ENCODE peak calls at places on chromosomes 1 and 21, in six cellular contexts. One of them, this sample, is unnamed.

GRCh38 chr1:55038552-55038838 is 853 bp upstream of the PCSK9 start:
- DNase-seq in left lung: no peak
- DNase-seq in transverse colon: no peak
- DNase-seq in sigmoid colon: no peak
- DNase-seq in right lobe of liver: no peak
- DNase-seq in psoas muscle: no peak
- DNase-seq in this sample: no peak

GRCh38 chr1:86150553-86151055 is 6.0 kb downstream of the COL24A1 start:
- DNase-seq in psoas muscle: no peak
- DNase-seq in right lobe of liver: no peak
- DNase-seq in left lung: no peak
- DNase-seq in transverse colon: no peak
- DNase-seq in sigmoid colon: no peak
- DNase-seq in this sample: no peak

GRCh38 chr21:37827878-37828277 is 88.4 kb downstream of the KCNJ6 start:
- DNase-seq in right lobe of liver: no peak
- DNase-seq in left lung: no peak
- DNase-seq in sigmoid colon: no peak
- DNase-seq in psoas muscle: no peak
- DNase-seq in transverse colon: peak
- DNase-seq in this sample: no peak

GRCh38 chr21:36203603-36203889 is 46.9 kb downstream of the DOP1B start:
- DNase-seq in left lung: no peak
- DNase-seq in sigmoid colon: no peak
- DNase-seq in transverse colon: no peak
- DNase-seq in right lobe of liver: peak
- DNase-seq in psoas muscle: no peak
- DNase-seq in this sample: no peak

GRCh38 chr1:20640183-20640597 is 6.9 kb downstream of the PINK1 start:
- DNase-seq in left lung: no peak
- DNase-seq in sigmoid colon: no peak
- DNase-seq in psoas muscle: no peak
- DNase-seq in transverse colon: peak
- DNase-seq in right lobe of liver: no peak
- DNase-seq in this sample: no peak

GRCh38 chr1:206808615-206809014 is 36.3 kb upstream of the IL10 start:
- DNase-seq in left lung: no peak
- DNase-seq in sigmoid colon: no peak
- DNase-seq in right lobe of liver: no peak
- DNase-seq in transverse colon: peak
- DNase-seq in psoas muscle: no peak
- DNase-seq in this sample: no peak

GRCh38 chr21:34126691-34127090 is 53.3 kb downstream of the MRPS6 start:
- DNase-seq in psoas muscle: no peak
- DNase-seq in right lobe of liver: no peak
- DNase-seq in left lung: no peak
- DNase-seq in sigmoid colon: peak
- DNase-seq in transverse colon: no peak
- DNase-seq in this sample: no peak

GRCh38 chr21:42645211-42646075 is 8.0 kb upstream of the PDE9A start:
- DNase-seq in right lobe of liver: peak
- DNase-seq in left lung: peak
- DNase-seq in psoas muscle: no peak
- DNase-seq in sigmoid colon: no peak
- DNase-seq in transverse colon: no peak
- DNase-seq in this sample: no peak

GRCh38 chr1:10730985-10731384 is 65.5 kb downstream of the CASZ1 start:
- DNase-seq in sigmoid colon: no peak
- DNase-seq in left lung: no peak
- DNase-seq in right lobe of liver: no peak
- DNase-seq in transverse colon: no peak
- DNase-seq in psoas muscle: no peak
- DNase-seq in this sample: no peak

GRCh38 chr1:197619008-197619640 is 156.2 kb downstream of the DENND1B start:
- DNase-seq in transverse colon: no peak
- DNase-seq in sigmoid colon: no peak
- DNase-seq in left lung: no peak
- DNase-seq in right lobe of liver: no peak
- DNase-seq in psoas muscle: no peak
- DNase-seq in this sample: no peak

GRCh38 chr1:114032271-114033218 is 53.3 kb downstream of the OLFML3 start:
- DNase-seq in psoas muscle: no peak
- DNase-seq in left lung: no peak
- DNase-seq in transverse colon: no peak
- DNase-seq in right lobe of liver: no peak
- DNase-seq in sigmoid colon: no peak
- DNase-seq in this sample: no peak

GRCh38 chr1:86104606-86105532 is 51.7 kb downstream of the COL24A1 start:
- DNase-seq in right lobe of liver: no peak
- DNase-seq in left lung: peak
- DNase-seq in transverse colon: peak
- DNase-seq in psoas muscle: no peak
- DNase-seq in sigmoid colon: no peak
- DNase-seq in this sample: no peak

GRCh38 chr1:222038971-222039370 is 297.1 kb upstream of the DUSP10 start:
- DNase-seq in psoas muscle: no peak
- DNase-seq in left lung: no peak
- DNase-seq in transverse colon: no peak
- DNase-seq in sigmoid colon: no peak
- DNase-seq in right lobe of liver: peak
- DNase-seq in this sample: no peak

GRCh38 chr1:164773146-164773545 is 214.2 kb downstream of the PBX1 start:
- DNase-seq in sigmoid colon: no peak
- DNase-seq in psoas muscle: no peak
- DNase-seq in right lobe of liver: no peak
- DNase-seq in left lung: no peak
- DNase-seq in transverse colon: no peak
- DNase-seq in this sample: no peak

GRCh38 chr1:219931033-219931432 is 2.7 kb upstream of the SLC30A10 start:
- DNase-seq in transverse colon: no peak
- DNase-seq in right lobe of liver: peak
- DNase-seq in psoas muscle: no peak
- DNase-seq in sigmoid colon: no peak
- DNase-seq in left lung: no peak
- DNase-seq in this sample: no peak

GRCh38 chr21:36208326-36209013 is 51.8 kb downstream of the DOP1B start:
- DNase-seq in transverse colon: no peak
- DNase-seq in psoas muscle: no peak
- DNase-seq in right lobe of liver: no peak
- DNase-seq in left lung: no peak
- DNase-seq in sigmoid colon: no peak
- DNase-seq in this sample: no peak

GRCh38 chr1:156284112-156284511 is at the start of gene TMEM79:
- DNase-seq in left lung: no peak
- DNase-seq in sigmoid colon: no peak
- DNase-seq in right lobe of liver: no peak
- DNase-seq in psoas muscle: no peak
- DNase-seq in transverse colon: peak
- DNase-seq in this sample: no peak

GRCh38 chr1:156284762-156285161 is 637 bp downstream of the TMEM79 start:
- DNase-seq in psoas muscle: no peak
- DNase-seq in right lobe of liver: no peak
- DNase-seq in left lung: no peak
- DNase-seq in transverse colon: no peak
- DNase-seq in sigmoid colon: no peak
- DNase-seq in this sample: no peak

GRCh38 chr1:156282479-156283222 is at the start of gene SMG5:
- DNase-seq in psoas muscle: peak
- DNase-seq in sigmoid colon: peak
- DNase-seq in left lung: peak
- DNase-seq in right lobe of liver: peak
- DNase-seq in transverse colon: peak
- DNase-seq in this sample: peak

GRCh38 chr1:156285437-156285836 is 1.3 kb downstream of the TMEM79 start:
- DNase-seq in right lobe of liver: no peak
- DNase-seq in transverse colon: no peak
- DNase-seq in left lung: no peak
- DNase-seq in psoas muscle: no peak
- DNase-seq in sigmoid colon: no peak
- DNase-seq in this sample: no peak

GRCh38 chr1:156286061-156286460 is 1.9 kb downstream of the TMEM79 start:
- DNase-seq in right lobe of liver: no peak
- DNase-seq in psoas muscle: no peak
- DNase-seq in left lung: no peak
- DNase-seq in transverse colon: no peak
- DNase-seq in sigmoid colon: no peak
- DNase-seq in this sample: no peak
- H3K4me3 ChIP-seq in right lobe of liver: no peak
- H3K4me3 ChIP-seq in psoas muscle: no peak
- H3K4me3 ChIP-seq in left lung: no peak
- H3K4me3 ChIP-seq in transverse colon: no peak
- H3K4me3 ChIP-seq in sigmoid colon: no peak
- H3K4me3 ChIP-seq in this sample: no peak

DNA sequence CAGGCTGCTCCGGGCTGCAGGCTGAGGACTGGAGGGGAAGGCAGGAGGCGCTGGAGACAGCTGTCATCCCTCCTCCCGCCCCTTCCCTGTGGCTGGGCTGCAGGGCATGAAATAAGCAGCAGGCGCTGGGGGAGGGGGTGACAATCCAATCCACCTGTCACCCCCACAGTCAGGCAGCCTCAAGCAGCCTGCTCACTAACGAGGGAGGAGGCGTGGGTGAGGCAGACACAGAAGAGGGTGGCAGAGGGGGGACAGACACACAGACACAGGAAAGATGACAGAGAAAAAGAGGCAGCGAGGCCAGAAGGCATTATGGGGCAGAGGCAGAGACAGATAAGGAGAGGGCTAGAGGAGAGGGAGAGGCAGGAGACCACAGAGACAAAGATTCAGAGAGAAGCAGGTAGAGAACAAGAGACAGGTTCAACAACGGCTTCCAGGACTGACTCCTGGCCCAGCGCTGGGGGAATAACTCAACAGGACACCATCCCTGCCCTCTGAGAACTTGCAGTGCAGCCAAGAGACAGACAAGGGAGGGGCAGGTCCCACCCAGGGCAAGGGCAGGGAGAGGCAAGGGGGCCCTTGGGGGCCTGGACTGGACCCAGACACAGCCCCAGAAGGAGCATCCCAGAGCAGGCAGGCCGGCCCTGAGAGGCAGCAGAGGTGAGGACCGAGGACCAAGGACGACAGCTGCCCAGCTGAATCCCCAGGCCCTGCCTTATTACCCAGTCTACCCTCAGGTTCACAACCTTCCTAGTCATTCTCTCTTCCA is 11.2 kb downstream of the MEF2D start:
- DNase-seq in psoas muscle: peak
- DNase-seq in right lobe of liver: no peak
- DNase-seq in transverse colon: no peak
- DNase-seq in sigmoid colon: peak
- DNase-seq in left lung: no peak
- DNase-seq in this sample: no peak
- TF ChIP-seq CTCF in psoas muscle: peak
- TF ChIP-seq CTCF in right lobe of liver: no peak
- TF ChIP-seq CTCF in transverse colon: no peak
- TF ChIP-seq CTCF in sigmoid colon: no peak
- TF ChIP-seq CTCF in left lung: no peak
- TF ChIP-seq CTCF in this sample: peak

DNA sequence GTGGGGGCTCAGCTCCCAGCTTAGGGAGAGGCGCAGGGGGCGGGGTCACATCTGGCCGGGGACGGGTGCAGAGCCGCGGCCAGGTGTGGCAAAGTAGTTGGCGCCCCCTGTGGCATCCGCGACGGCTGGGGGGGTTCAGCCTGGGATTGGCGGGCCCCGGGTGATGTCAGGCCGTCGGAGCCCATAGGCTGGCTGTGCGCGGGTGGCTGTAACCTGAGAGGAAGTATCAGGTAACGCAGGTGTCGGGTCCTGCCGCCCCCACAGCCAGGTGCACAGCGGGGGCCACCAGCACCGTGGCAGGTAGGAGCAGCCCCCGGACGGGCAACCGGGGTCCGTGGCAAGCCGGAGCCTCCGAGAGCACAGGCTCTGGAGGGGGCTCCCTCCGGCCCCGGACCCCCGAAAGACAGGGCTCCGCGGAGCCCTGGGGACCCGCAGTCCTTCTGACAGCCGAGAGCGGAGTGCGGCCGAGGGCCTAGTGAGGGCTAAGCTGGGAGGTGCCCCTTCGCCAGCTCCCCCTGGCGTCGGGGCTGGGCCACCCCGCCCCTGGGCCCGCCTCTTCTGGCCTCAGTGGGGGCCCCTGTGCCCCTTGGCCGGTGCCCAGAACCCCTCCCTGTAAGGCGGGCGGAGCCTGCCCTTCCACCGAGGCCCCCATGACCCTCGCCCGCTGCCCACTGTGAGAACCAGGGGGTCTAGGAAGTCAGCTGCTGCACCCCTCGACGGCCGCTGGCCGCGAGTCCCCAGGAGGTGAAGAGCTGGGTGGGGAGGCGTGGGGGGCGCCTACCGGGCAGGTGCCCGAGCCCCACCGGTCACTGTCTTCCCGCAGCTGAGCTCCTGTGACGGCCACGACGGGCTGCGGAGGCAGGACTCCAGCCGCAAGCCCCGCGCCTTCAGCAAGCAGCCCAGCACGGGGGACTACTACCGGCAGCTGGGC is 17.9 kb downstream of the TNFRSF25 start:
- DNase-seq in transverse colon: peak
- DNase-seq in psoas muscle: no peak
- DNase-seq in right lobe of liver: peak
- DNase-seq in left lung: peak
- DNase-seq in sigmoid colon: no peak
- DNase-seq in this sample: no peak
- H3K4me3 ChIP-seq in transverse colon: peak
- H3K4me3 ChIP-seq in psoas muscle: no peak
- H3K4me3 ChIP-seq in right lobe of liver: peak
- H3K4me3 ChIP-seq in left lung: no peak
- H3K4me3 ChIP-seq in sigmoid colon: peak
- H3K4me3 ChIP-seq in this sample: no peak

GRCh38 chr1:236514703-236515442 is 8.9 kb upstream of the LGALS8 start:
- DNase-seq in left lung: no peak
- DNase-seq in transverse colon: no peak
- DNase-seq in psoas muscle: no peak
- DNase-seq in sigmoid colon: no peak
- DNase-seq in right lobe of liver: no peak
- DNase-seq in this sample: no peak

GRCh38 chr1:236516929-236517704 is 6.7 kb upstream of the LGALS8 start:
- DNase-seq in psoas muscle: no peak
- DNase-seq in transverse colon: no peak
- DNase-seq in sigmoid colon: no peak
- DNase-seq in left lung: no peak
- DNase-seq in right lobe of liver: no peak
- DNase-seq in this sample: no peak

GRCh38 chr1:236515443-236515958 is 8.3 kb upstream of the LGALS8 start:
- DNase-seq in left lung: no peak
- DNase-seq in sigmoid colon: no peak
- DNase-seq in right lobe of liver: no peak
- DNase-seq in psoas muscle: no peak
- DNase-seq in transverse colon: no peak
- DNase-seq in this sample: no peak

GRCh38 chr1:236520445-236521005 is 3.3 kb upstream of the LGALS8 start:
- DNase-seq in left lung: no peak
- DNase-seq in transverse colon: no peak
- DNase-seq in psoas muscle: no peak
- DNase-seq in sigmoid colon: no peak
- DNase-seq in right lobe of liver: no peak
- DNase-seq in this sample: no peak

DNA sequence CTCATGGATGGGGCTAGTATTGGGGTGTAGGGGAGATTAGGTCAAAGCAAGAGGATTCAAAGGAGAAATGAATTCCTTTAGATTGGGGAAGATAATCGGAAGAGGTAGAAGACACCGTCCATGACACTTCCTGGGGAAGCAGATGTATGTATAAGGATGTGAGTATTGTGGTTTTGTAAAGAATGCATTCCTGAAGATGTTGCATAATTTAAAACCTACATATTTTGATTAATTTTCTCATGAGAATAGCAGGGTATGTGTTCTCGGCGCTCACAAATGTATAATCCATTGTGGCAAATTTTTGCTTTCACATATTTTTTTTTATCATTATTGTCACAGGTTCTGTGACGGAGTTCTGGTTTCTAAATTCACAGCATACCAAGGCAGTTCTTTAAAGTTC is 5.4 kb upstream of the LGALS8 start:
- DNase-seq in sigmoid colon: no peak
- DNase-seq in left lung: no peak
- DNase-seq in right lobe of liver: no peak
- DNase-seq in psoas muscle: no peak
- DNase-seq in transverse colon: no peak
- DNase-seq in this sample: no peak
- TF ChIP-seq CTCF in sigmoid colon: no peak
- TF ChIP-seq CTCF in left lung: no peak
- TF ChIP-seq CTCF in right lobe of liver: no peak
- TF ChIP-seq CTCF in psoas muscle: no peak
- TF ChIP-seq CTCF in transverse colon: no peak
- TF ChIP-seq CTCF in this sample: no peak